ENCODE peak calls at places on chromosomes 16 and 17, in six cellular contexts. Q is CD8-positive, alpha-beta memory T cell; S is right lobe of liver; W is small intestine; F is body of pancreas; Y is tibial artery. Z is an unnamed sample. For H3K4me1, the result is how much of the 10 kb centered on the place peaks cover.

GRCh38 chr17:60167095-60167741 is 17.4 kb downstream of the CA4 start:
- DNase-seq in Q (no peak), S (no peak), W (peak), F (peak), Y (no peak), Z (no peak)

GRCh38 chr16:29148867-29149272 is 164.0 kb downstream of the LAT start:
- DNase-seq in Q (peak), S (peak), W (peak), F (no peak), Y (no peak), Z (no peak)

GRCh38 chr16:79839851-79840321 is 239.3 kb upstream of the MAF start:
- DNase-seq in Q (no peak), S (no peak), W (no peak), F (no peak), Y (no peak), Z (no peak)

GRCh38 chr17:35073183-35073790 is 9.8 kb upstream of the RFFL start:
- DNase-seq in Q (peak), S (no peak), W (no peak), F (no peak), Y (no peak), Z (no peak)

GRCh38 chr16:75011634-75012307 is 12.9 kb downstream of the ZNRF1 start:
- DNase-seq in Q (no peak), S (no peak), W (no peak), F (no peak), Y (no peak), Z (no peak)

GRCh38 chr17:21275579-21276339 is 8.8 kb upstream of the MAP2K3 start:
- DNase-seq in Q (peak), S (peak), W (peak), F (peak), Y (peak), Z (peak)

GRCh38 chr16:27585200-27585599 is 35.3 kb downstream of the KATNIP start:
- DNase-seq in Q (no peak), S (no peak), W (no peak), F (no peak), Y (no peak), Z (no peak)

GRCh38 chr16:3754772-3755171 is 37.4 kb upstream of the TRAP1 start:
- DNase-seq in Q (no peak), S (no peak), W (no peak), F (no peak), Y (no peak), Z (no peak)

GRCh38 chr16:85136213-85136704 is 24.0 kb upstream of the CIBAR2 start:
- DNase-seq in Q (no peak), S (no peak), W (no peak), F (peak), Y (peak), Z (peak)

GRCh38 chr16:1316033-1316405 is 6.6 kb downstream of the UBE2I start:
- DNase-seq in Q (no peak), S (no peak), W (no peak), F (no peak), Y (no peak), Z (no peak)

GRCh38 chr16:10896165-10896564 is 19.2 kb downstream of the CIITA start:
- DNase-seq in Q (no peak), S (no peak), W (no peak), F (no peak), Y (no peak), Z (no peak)

GRCh38 chr17:34993031-34993430 is 12.7 kb downstream of the LIG3 start:
- DNase-seq in Q (no peak), S (no peak), W (no peak), F (no peak), Y (no peak), Z (no peak)

GRCh38 chr17:77865109-77865611 is 93.3 kb upstream of the TNRC6C start:
- DNase-seq in Q (no peak), S (peak), W (no peak), F (no peak), Y (peak), Z (peak)

GRCh38 chr17:73595068-73595865 is 49.0 kb downstream of the SDK2 start:
- DNase-seq in Q (peak), S (no peak), W (no peak), F (no peak), Y (no peak), Z (peak)

GRCh38 chr16:71927383-71927782 is 32.1 kb downstream of the IST1 start:
- DNase-seq in Q (no peak), S (no peak), W (peak), F (peak), Y (no peak), Z (peak)

GRCh38 chr16:77231047-77231446 is 31.8 kb downstream of the SYCE1L start:
- DNase-seq in Q (no peak), S (no peak), W (no peak), F (no peak), Y (no peak), Z (no peak)
- H3K4me1 ChIP-seq in Q (under half), S (under half), W (under half), F (under half), Y (under half), Z (under half)

GRCh38 chr17:75388476-75389030 is 16.9 kb downstream of the GRB2 start:
- DNase-seq in Q (no peak), S (no peak), W (no peak), F (no peak), Y (no peak), Z (no peak)
- H3K4me1 ChIP-seq in Q (half or more), S (under half), W (under half), F (under half), Y (under half), Z (under half)

DNA sequence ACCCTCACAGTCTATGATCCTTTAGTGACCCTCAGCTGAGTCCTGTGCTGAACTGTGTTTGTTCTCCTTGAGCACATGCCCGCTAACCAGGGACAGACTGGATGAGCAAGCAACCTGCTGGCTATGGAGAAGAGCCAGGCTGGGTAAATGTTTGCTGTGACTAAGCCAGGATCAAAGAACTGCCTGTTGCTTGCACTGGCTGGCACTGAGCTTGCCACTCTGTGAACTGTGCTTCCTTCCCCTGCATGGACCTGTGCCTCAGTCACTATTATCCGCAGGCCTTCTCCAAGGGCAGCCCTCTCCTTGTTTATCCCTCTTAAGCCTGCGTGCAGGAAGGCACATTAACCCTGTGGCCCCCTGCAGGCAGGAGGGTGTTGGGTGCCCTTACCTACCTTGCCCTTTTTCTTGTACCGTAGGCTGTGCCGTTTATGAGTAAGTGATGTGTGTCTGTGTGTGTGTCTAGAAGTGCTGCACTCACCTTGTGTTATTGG is 7.4 kb downstream of the PNPO start:
- DNase-seq in Q (no peak), S (peak), W (peak), F (peak), Y (no peak), Z (no peak)
- H3K4me1 ChIP-seq in Q (under half), S (under half), W (under half), F (half or more), Y (under half), Z (under half)

DNA sequence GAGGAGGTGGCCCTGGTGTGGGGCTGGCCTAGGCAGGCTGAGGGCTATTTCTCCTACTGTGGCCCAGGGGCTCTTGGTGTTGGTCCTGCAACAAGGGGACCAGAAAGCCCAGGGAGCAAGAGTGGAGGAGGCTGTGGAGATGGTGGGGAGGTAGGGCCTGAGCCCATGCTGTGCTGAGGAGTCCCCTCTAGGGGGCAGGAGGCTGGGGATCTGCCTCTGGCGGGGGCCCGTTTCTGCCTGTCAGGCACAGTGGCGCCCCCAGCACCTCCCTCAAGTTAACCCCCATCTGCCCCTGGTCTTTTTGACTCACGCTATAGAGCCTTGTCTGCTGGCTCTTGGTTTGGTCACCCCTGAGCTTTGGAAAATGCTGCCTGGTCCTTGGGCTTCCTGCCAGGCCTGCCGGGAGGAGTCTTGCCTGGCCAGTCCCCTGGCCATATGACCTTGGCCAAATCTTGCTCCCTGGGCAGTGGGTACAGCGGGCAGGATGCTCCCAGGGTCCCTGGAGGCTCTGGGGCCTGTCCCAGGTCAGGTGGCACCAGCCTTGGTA is 5.9 kb downstream of the BAIAP2 start:
- DNase-seq in Q (no peak), S (no peak), W (no peak), F (no peak), Y (no peak), Z (peak)
- H3K4me1 ChIP-seq in Q (under half), S (under half), W (under half), F (half or more), Y (half or more), Z (under half)

GRCh38 chr17:39632153-39632941 is 4.6 kb upstream of the STARD3 start:
- DNase-seq in Q (no peak), S (no peak), W (peak), F (peak), Y (no peak), Z (no peak)
- H3K4me1 ChIP-seq in Q (under half), S (under half), W (under half), F (half or more), Y (under half), Z (under half)

GRCh38 chr17:4548721-4549531 is 6.3 kb downstream of the MYBBP1A start:
- DNase-seq in Q (no peak), S (peak), W (no peak), F (peak), Y (no peak), Z (no peak)
- H3K4me1 ChIP-seq in Q (under half), S (under half), W (under half), F (under half), Y (under half), Z (under half)

DNA sequence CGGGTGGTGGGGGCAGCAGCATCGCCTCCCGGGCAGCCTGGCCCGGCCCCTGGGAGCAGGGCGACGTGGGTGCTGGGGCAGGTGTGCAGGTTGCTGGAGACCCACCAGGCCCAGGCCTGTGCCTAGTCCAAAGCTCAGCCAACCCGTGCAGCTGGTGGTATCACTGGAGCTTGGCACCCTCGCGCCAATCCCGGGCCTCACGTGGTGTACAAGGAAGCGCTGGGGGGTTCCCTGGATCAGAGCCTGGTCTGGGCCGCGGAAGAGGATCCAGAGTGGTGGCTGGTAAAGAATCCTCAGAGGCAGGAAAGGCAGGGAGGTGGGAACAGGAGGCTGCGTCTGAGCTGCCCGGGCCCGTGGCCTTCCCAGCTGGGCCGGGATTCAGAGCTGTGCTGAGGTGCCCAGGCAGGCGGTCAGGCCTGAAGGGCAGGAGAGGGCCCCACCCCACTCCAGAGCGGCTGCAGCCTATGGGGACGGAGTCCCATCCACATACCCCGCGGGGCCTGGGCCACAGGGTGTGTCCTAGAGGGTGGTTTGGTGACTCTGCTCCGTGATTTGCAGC is 36.2 kb downstream of the ZFPM1 start:
- DNase-seq in Q (no peak), S (no peak), W (peak), F (peak), Y (no peak), Z (no peak)
- H3K4me1 ChIP-seq in Q (under half), S (under half), W (under half), F (half or more), Y (under half), Z (under half)